ENCODE peak calls at places on chromosomes 12 and 14, in four cellular contexts. N is HepG2, O is K562, G is H1. E is an unnamed sample.

GRCh38 chr12:116818341-116818856 is 62.8 kb downstream of the HRK start:
- DNase-seq in N (no peak), O (no peak), G (no peak), E (no peak)

GRCh38 chr12:70332236-70332635 is 33.9 kb upstream of the KCNMB4 start:
- DNase-seq in G (no peak), O (no peak), N (no peak), E (no peak)

GRCh38 chr12:57105011-57105753 is 6.0 kb downstream of the STAT6 start:
- DNase-seq in N (no peak), O (peak), G (no peak), E (no peak)

GRCh38 chr12:223751-224240 is 9.8 kb upstream of the SLC6A12 start:
- DNase-seq in N (no peak), G (no peak), O (no peak), E (no peak)

GRCh38 chr12:6676962-6677361 is 12.2 kb downstream of the ZNF384 start:
- DNase-seq in N (no peak), O (no peak), G (no peak), E (no peak)

GRCh38 chr14:103104654-103105511 is 10.4 kb downstream of the EXOC3L4 start:
- DNase-seq in O (peak), N (no peak), G (peak), E (no peak)

GRCh38 chr14:33922125-33922524 is 28.7 kb downstream of the EGLN3 start:
- DNase-seq in G (no peak), N (no peak), O (no peak), E (no peak)

GRCh38 chr12:51320695-51321320 is 3.2 kb downstream of the BIN2 start:
- DNase-seq in N (no peak), O (peak), G (no peak), E (no peak)

GRCh38 chr12:52605542-52605941 is 4.3 kb upstream of the KRT72 start:
- DNase-seq in N (no peak), G (peak), O (no peak), E (no peak)

DNA sequence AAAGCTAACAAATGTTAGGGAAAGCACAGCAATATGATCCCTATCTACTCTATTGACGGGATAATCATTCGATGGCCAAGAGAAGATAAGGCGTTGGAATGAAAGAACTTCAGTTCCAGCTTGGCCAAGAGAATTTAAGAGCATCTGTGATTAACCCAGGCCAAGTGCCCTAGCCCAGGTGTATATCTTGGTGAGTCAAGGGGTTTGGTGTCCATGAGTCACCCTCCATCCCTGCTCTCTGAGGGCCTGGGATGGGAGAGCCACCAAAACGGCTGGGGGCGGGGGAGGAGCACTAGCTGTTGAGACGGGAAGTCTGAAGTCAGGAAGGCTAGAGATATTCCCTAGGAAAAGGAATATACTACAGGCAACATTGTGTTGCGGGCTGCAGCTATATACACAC is 13.0 kb downstream of the TBPL2 start:
- DNase-seq in N (no peak), O (peak), G (no peak), E (no peak)
- TF ChIP-seq ATF2 in N (no peak), O (no peak), G (no peak), E (no peak)

GRCh38 chr12:14256555-14257169 is 108.8 kb upstream of the ATF7IP start:
- DNase-seq in O (peak), N (peak), G (peak), E (no peak)

GRCh38 chr12:14257734-14258467 is 107.6 kb upstream of the ATF7IP start:
- DNase-seq in N (peak), O (peak), G (peak), E (peak)

GRCh38 chr12:14257303-14257733 is 108.2 kb upstream of the ATF7IP start:
- DNase-seq in G (no peak), N (no peak), O (no peak), E (no peak)

GRCh38 chr12:14258468-14258947 is 107.0 kb upstream of the ATF7IP start:
- DNase-seq in N (no peak), O (peak), G (no peak), E (no peak)

GRCh38 chr12:14256139-14256538 is 109.3 kb upstream of the ATF7IP start:
- DNase-seq in O (no peak), G (no peak), N (no peak), E (no peak)
- H3K4me3 ChIP-seq in O (no peak), G (no peak), N (no peak), E (no peak)

DNA sequence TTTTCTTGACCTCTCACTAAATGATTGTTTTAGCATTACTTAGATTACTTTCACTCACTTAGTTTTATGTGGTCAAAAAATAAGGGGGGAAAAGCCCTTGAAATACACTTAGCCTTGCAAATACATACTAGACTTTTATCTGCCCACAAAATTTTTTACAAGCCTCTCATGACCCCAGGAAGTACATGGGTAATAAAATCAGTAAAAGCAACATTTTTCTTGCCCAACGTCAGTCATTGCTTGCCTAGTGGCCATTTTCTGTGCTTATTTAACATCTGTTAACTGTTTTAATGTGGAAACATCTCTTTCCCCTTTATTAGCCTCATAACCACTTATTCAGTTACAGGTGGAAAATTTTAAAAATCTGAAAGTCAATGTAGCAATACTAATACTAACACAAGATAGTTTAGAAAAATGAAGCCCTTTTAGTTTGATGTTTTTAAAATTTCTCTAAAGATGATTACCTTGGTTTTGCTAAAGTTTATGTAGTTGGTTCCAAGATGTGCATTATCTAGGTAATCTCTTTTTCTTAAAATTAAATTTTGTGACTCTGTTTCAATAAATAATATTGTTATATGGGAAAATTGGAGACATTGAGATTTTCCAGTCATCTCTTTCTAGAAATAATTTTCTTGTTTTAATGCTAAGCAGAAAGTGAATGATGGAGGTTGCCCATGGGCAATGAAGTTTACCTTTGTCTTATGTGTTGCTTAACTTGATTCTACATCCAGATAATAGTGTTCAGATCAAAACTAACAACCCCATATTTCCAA is 175.5 kb downstream of the TMTC2 start:
- DNase-seq in N (no peak), G (no peak), O (no peak), E (no peak)
- TF ChIP-seq CBX5 in N (no peak), G (no peak), O (no peak), E (no peak)

GRCh38 chr12:124592050-124592449 is 24.6 kb upstream of the NCOR2 start:
- DNase-seq in G (no peak), N (no peak), O (no peak), E (no peak)

GRCh38 chr12:124594851-124595250 is 27.4 kb upstream of the NCOR2 start:
- DNase-seq in N (no peak), O (no peak), G (no peak), E (no peak)

GRCh38 chr12:124593851-124594401 is 26.5 kb upstream of the NCOR2 start:
- DNase-seq in N (no peak), O (no peak), G (no peak), E (no peak)

GRCh38 chr12:124592481-124593160 is 25.2 kb upstream of the NCOR2 start:
- DNase-seq in G (no peak), O (no peak), N (no peak), E (no peak)

DNA sequence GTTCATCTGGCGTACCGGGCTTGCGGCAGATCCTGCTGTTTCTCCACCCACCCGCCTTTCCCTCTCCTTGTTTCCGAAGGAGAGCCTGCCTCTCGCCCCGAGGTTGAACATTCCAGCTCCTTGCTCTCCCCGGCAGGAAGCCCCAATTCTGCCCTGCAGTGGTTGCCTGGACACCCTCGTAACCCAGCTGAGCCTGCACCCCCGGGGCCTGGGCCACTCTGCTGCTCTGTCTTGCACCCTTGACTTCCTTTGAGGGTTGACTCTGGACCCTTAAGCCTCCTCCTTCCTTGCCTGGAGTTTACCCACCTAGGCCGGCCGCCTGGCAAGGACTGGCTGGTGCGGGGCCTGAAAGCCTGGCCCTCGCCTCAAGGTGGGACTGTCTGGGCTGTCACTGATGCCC is 25.8 kb upstream of the NCOR2 start:
- DNase-seq in N (no peak), G (no peak), O (no peak), E (no peak)
- TF ChIP-seq ATF2 in N (no peak), G (no peak), O (no peak), E (no peak)

GRCh38 chr12:12008232-12008850 is 62.4 kb upstream of the BCL2L14 start:
- DNase-seq in G (peak), O (no peak), N (no peak), E (no peak)

GRCh38 chr12:12008931-12009611 is 61.7 kb upstream of the BCL2L14 start:
- DNase-seq in N (no peak), O (no peak), G (peak), E (peak)

GRCh38 chr12:12004524-12004923 is 66.2 kb upstream of the BCL2L14 start:
- DNase-seq in O (no peak), G (no peak), N (no peak), E (no peak)

GRCh38 chr12:12007713-12008231 is 63.0 kb upstream of the BCL2L14 start:
- DNase-seq in O (no peak), N (no peak), G (no peak), E (no peak)

GRCh38 chr12:12007001-12007712 is 63.6 kb upstream of the BCL2L14 start:
- DNase-seq in G (no peak), O (no peak), N (no peak), E (peak)
- H3K4me3 ChIP-seq in G (no peak), O (no peak), N (no peak), E (no peak)

GRCh38 chr14:104889374-104889755 is 24.3 kb downstream of the CEP170B start:
- DNase-seq in O (no peak), G (no peak), N (no peak), E (no peak)
- TF ChIP-seq CBX5 in O (no peak), G (no peak), N (no peak), E (no peak)